ENCODE peak calls at places on chromosomes 12 and 14, in four cellular contexts. One of them, this sample, is unnamed.

GRCh38 chr14:56005580-56006053 is 112.6 kb upstream of the PELI2 start:
- DNase-seq in GM12878: no peak
- DNase-seq in heart left ventricle: no peak
- DNase-seq in NB4: no peak
- DNase-seq in this sample: no peak

GRCh38 chr14:22263961-22264360 is 325.1 kb downstream of the DAD1 start:
- DNase-seq in GM12878: no peak
- DNase-seq in NB4: no peak
- DNase-seq in heart left ventricle: no peak
- DNase-seq in this sample: no peak

GRCh38 chr14:93549578-93549977 is 118.8 kb downstream of the UNC79 start:
- DNase-seq in heart left ventricle: no peak
- DNase-seq in NB4: no peak
- DNase-seq in GM12878: no peak
- DNase-seq in this sample: no peak

GRCh38 chr12:126483145-126484068 is 1418.2 kb downstream of the AACS start:
- DNase-seq in heart left ventricle: no peak
- DNase-seq in NB4: no peak
- DNase-seq in GM12878: no peak
- DNase-seq in this sample: peak

GRCh38 chr14:100372357-100373048 is 49.4 kb downstream of the SLC25A47 start:
- DNase-seq in heart left ventricle: no peak
- DNase-seq in GM12878: no peak
- DNase-seq in NB4: no peak
- DNase-seq in this sample: no peak

GRCh38 chr12:83784298-83784890 is 1097.7 kb downstream of the TMTC2 start:
- DNase-seq in GM12878: no peak
- DNase-seq in heart left ventricle: no peak
- DNase-seq in NB4: no peak
- DNase-seq in this sample: no peak

GRCh38 chr12:19273482-19274330 is 144.2 kb downstream of the PLEKHA5 start:
- DNase-seq in heart left ventricle: peak
- DNase-seq in NB4: peak
- DNase-seq in GM12878: no peak
- DNase-seq in this sample: peak

GRCh38 chr14:68335312-68335711 is 457.6 kb downstream of the ZFP36L1 start:
- DNase-seq in NB4: no peak
- DNase-seq in GM12878: no peak
- DNase-seq in heart left ventricle: no peak
- DNase-seq in this sample: no peak

GRCh38 chr12:120209851-120210250 is 8.9 kb upstream of the RPLP0 start:
- DNase-seq in NB4: no peak
- DNase-seq in heart left ventricle: no peak
- DNase-seq in GM12878: no peak
- DNase-seq in this sample: no peak

GRCh38 chr12:9711664-9712063 is 21.2 kb downstream of the CLECL1 start:
- DNase-seq in NB4: no peak
- DNase-seq in GM12878: no peak
- DNase-seq in heart left ventricle: no peak
- DNase-seq in this sample: no peak

GRCh38 chr12:104827587-104827986 is 130.5 kb downstream of the SLC41A2 start:
- DNase-seq in GM12878: no peak
- DNase-seq in NB4: no peak
- DNase-seq in heart left ventricle: no peak
- DNase-seq in this sample: no peak

GRCh38 chr12:46661161-46661845 is 164.5 kb downstream of the SLC38A4 start:
- DNase-seq in GM12878: peak
- DNase-seq in NB4: peak
- DNase-seq in heart left ventricle: no peak
- DNase-seq in this sample: peak

GRCh38 chr12:32681272-32681671 is 2.2 kb downstream of the DNM1L start:
- DNase-seq in GM12878: no peak
- DNase-seq in NB4: no peak
- DNase-seq in heart left ventricle: no peak
- DNase-seq in this sample: no peak

GRCh38 chr14:68789002-68789797 is 3.7 kb downstream of the ZFP36L1 start:
- DNase-seq in heart left ventricle: peak
- DNase-seq in NB4: peak
- DNase-seq in GM12878: no peak
- DNase-seq in this sample: peak

GRCh38 chr12:102917026-102917787 is at the start of gene PAH:
- DNase-seq in heart left ventricle: no peak
- DNase-seq in NB4: peak
- DNase-seq in GM12878: no peak
- DNase-seq in this sample: peak

GRCh38 chr12:82608706-82609105 is 78.0 kb upstream of the TMTC2 start:
- DNase-seq in GM12878: no peak
- DNase-seq in heart left ventricle: no peak
- DNase-seq in NB4: no peak
- DNase-seq in this sample: no peak

GRCh38 chr14:72781476-72782181 is 112.3 kb downstream of the DPF3 start:
- DNase-seq in GM12878: no peak
- DNase-seq in NB4: no peak
- DNase-seq in heart left ventricle: no peak
- DNase-seq in this sample: no peak

GRCh38 chr14:71478542-71478941 is 453.7 kb upstream of the RGS6 start:
- DNase-seq in heart left ventricle: no peak
- DNase-seq in GM12878: no peak
- DNase-seq in NB4: peak
- DNase-seq in this sample: no peak

GRCh38 chr12:105502426-105502930 is 172.0 kb downstream of the C12orf75 start:
- DNase-seq in NB4: no peak
- DNase-seq in heart left ventricle: no peak
- DNase-seq in GM12878: no peak
- DNase-seq in this sample: no peak

GRCh38 chr14:68144051-68144681 is 324.6 kb downstream of the RAD51B start:
- DNase-seq in heart left ventricle: no peak
- DNase-seq in GM12878: no peak
- DNase-seq in NB4: no peak
- DNase-seq in this sample: peak

GRCh38 chr14:34018564-34019244 is 67.8 kb upstream of the EGLN3 start:
- DNase-seq in heart left ventricle: no peak
- DNase-seq in NB4: peak
- DNase-seq in GM12878: peak
- DNase-seq in this sample: no peak

GRCh38 chr12:124829008-124829707 is 34.5 kb downstream of the SCARB1 start:
- DNase-seq in NB4: peak
- DNase-seq in heart left ventricle: no peak
- DNase-seq in GM12878: no peak
- DNase-seq in this sample: no peak

GRCh38 chr14:55446833-55447232 is 6.4 kb upstream of the TBPL2 start:
- DNase-seq in heart left ventricle: no peak
- DNase-seq in NB4: no peak
- DNase-seq in GM12878: no peak
- DNase-seq in this sample: no peak

GRCh38 chr12:117561990-117562389 is 200.6 kb upstream of the NOS1 start:
- DNase-seq in heart left ventricle: no peak
- DNase-seq in GM12878: no peak
- DNase-seq in NB4: no peak
- DNase-seq in this sample: no peak

GRCh38 chr12:6235499-6235898 is 35.3 kb downstream of the CD9 start:
- DNase-seq in GM12878: no peak
- DNase-seq in NB4: no peak
- DNase-seq in heart left ventricle: no peak
- DNase-seq in this sample: peak

GRCh38 chr12:575129-575502 is 88.1 kb downstream of the NINJ2 start:
- DNase-seq in heart left ventricle: no peak
- DNase-seq in NB4: no peak
- DNase-seq in GM12878: no peak
- DNase-seq in this sample: no peak

GRCh38 chr14:64636208-64636979 is 67.8 kb upstream of the PLEKHG3 start:
- DNase-seq in NB4: peak
- DNase-seq in GM12878: no peak
- DNase-seq in heart left ventricle: peak
- DNase-seq in this sample: peak

DNA sequence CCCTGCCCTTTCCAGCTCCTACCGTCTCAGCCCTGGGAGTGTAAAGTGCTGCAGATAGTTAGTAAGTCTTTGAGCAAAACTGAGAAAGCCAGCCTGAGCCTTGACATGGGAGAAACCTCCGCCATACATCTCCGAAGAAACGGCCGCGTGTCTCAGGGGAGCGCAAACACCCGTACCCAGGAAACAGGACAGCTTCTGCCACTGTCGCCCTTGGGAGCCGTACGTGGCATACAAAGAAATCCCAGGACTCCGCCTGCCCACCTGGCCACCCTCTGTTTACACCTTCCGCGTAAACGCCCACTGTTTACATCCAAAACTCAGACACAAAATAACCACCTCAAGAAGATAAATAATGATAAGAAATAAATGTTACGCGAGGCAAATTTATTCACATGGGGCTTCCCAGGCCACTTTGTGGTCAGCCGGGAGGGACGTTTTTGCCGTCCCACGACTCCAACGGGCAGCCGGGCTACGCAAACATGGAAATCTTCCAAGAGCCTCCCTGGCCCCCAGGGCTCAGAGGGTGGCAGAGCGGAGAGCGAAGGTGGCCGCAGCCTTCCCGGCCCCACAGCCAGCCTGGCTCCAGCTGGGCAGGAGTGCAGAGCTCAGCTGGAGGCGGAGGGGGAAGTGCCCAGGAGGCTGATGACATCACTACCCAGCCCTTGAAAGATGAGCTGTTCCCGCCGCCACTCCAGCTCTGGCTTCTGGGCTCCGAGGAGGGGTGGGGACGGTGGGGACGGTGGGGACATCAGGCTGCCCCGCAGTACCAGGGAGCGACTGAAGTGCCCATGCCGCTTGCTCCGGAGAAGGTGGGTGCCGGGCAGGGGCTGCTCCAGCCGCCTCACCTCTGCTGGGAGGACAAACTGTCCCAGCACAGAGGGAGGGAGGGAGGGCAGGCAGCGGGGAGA is at the start of gene BDKRB2:
- DNase-seq in heart left ventricle: no peak
- DNase-seq in GM12878: no peak
- DNase-seq in NB4: peak
- DNase-seq in this sample: peak
- H3K4me3 ChIP-seq in heart left ventricle: peak
- H3K4me3 ChIP-seq in GM12878: no peak
- H3K4me3 ChIP-seq in NB4: no peak
- H3K4me3 ChIP-seq in this sample: no peak

GRCh38 chr14:90396342-90397339 is at the start of gene CALM1:
- DNase-seq in NB4: peak
- DNase-seq in GM12878: peak
- DNase-seq in heart left ventricle: peak
- DNase-seq in this sample: peak
- TF ChIP-seq POLR2A in NB4: peak
- TF ChIP-seq POLR2A in GM12878: peak
- TF ChIP-seq POLR2A in heart left ventricle: peak
- TF ChIP-seq POLR2A in this sample: peak

GRCh38 chr12:95390192-95390591 is 83.8 kb upstream of the METAP2 start:
- DNase-seq in heart left ventricle: no peak
- DNase-seq in GM12878: peak
- DNase-seq in NB4: no peak
- DNase-seq in this sample: no peak

GRCh38 chr12:95384785-95385184 is 89.2 kb upstream of the METAP2 start:
- DNase-seq in GM12878: no peak
- DNase-seq in NB4: no peak
- DNase-seq in heart left ventricle: no peak
- DNase-seq in this sample: no peak

GRCh38 chr12:95385246-95385645 is 88.7 kb upstream of the METAP2 start:
- DNase-seq in NB4: no peak
- DNase-seq in heart left ventricle: no peak
- DNase-seq in GM12878: no peak
- DNase-seq in this sample: peak

GRCh38 chr12:95385646-95386045 is 88.3 kb upstream of the METAP2 start:
- DNase-seq in NB4: no peak
- DNase-seq in GM12878: no peak
- DNase-seq in heart left ventricle: no peak
- DNase-seq in this sample: no peak

DNA sequence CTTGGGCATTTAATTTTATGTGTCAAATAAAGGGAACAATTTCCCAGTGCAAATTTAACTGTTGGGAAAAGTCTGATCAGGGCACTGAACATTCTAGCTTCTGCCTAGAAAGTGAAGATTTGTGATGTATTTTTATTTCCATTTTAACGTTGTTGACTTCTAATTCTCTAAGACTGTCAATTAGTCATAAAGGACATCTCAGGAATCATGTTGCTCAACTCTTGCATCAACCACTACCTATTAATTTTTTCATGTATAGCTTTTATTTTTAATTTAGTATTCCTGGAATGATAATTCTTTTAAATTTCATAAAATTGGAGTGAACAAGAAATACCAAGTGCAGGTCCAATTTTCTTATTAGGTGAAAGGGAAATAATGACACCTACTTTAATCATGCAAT is 87.9 kb upstream of the METAP2 start:
- DNase-seq in NB4: no peak
- DNase-seq in heart left ventricle: no peak
- DNase-seq in GM12878: no peak
- DNase-seq in this sample: no peak
- H3K4me3 ChIP-seq in NB4: no peak
- H3K4me3 ChIP-seq in heart left ventricle: peak
- H3K4me3 ChIP-seq in GM12878: no peak
- H3K4me3 ChIP-seq in this sample: no peak

GRCh38 chr12:13196302-13196921 is at the start of gene EMP1:
- DNase-seq in heart left ventricle: peak
- DNase-seq in NB4: peak
- DNase-seq in GM12878: peak
- DNase-seq in this sample: peak
- TF ChIP-seq POLR2A in heart left ventricle: no peak
- TF ChIP-seq POLR2A in NB4: no peak
- TF ChIP-seq POLR2A in GM12878: no peak
- TF ChIP-seq POLR2A in this sample: no peak

This sample was measured in body of pancreas.